ENCODE peak calls at places on chromosome 22, in four cellular contexts. Z is Calu3; X is cerebellar cortex; I is stimulated activated CD4-positive, alpha-beta T cell treated with anti-CD3 and anti-CD28 coated beads, Interleukin-4, amount 100 ng/mL, for 48 hours. S is an unnamed sample.

GRCh38 chr22:29710193-29710592 is 9.6 kb upstream of the CABP7 start:
- DNase-seq in I (no peak), X (no peak), Z (no peak), S (no peak)

GRCh38 chr22:23325183-23325582 is 144.9 kb downstream of the BCR start:
- DNase-seq in I (no peak), Z (no peak), X (no peak), S (no peak)

GRCh38 chr22:27726726-27727449 is 74.7 kb downstream of the MN1 start:
- DNase-seq in I (no peak), Z (peak), X (no peak), S (no peak)

GRCh38 chr22:46971141-46971775 is 208.8 kb downstream of the TBC1D22A start:
- DNase-seq in I (no peak), X (peak), Z (no peak), S (no peak)

GRCh38 chr22:46937185-46937584 is 174.7 kb downstream of the TBC1D22A start:
- DNase-seq in I (no peak), X (no peak), Z (no peak), S (no peak)

GRCh38 chr22:36471341-36471821 is 10.1 kb downstream of the TXN2 start:
- DNase-seq in X (no peak), I (no peak), Z (no peak), S (no peak)

GRCh38 chr22:22720201-22720723 is 75.8 kb downstream of the GGTLC2 start:
- DNase-seq in Z (peak), X (peak), I (peak), S (peak)

GRCh38 chr22:43488937-43489336 is 77.1 kb downstream of the MPPED1 start:
- DNase-seq in I (no peak), Z (no peak), X (no peak), S (no peak)

GRCh38 chr22:49210606-49211005 is 617.1 kb downstream of the BRD1 start:
- DNase-seq in I (no peak), Z (no peak), X (no peak), S (no peak)

S was measured in progenitor cell of endocrine pancreas.